ENCODE peak calls at places on chromosome 14, in four cellular contexts. One of them, this sample, is unnamed.
A peak's percentile ranks its signal among the peaks of the same experiment; 100 is the strongest.

GRCh38 chr14:68320495-68320894 is 472.4 kb downstream of the ZFP36L1 start:
- DNase-seq in endothelial cell: no peak
- DNase-seq in Calu3: no peak
- DNase-seq in BJ: no peak
- DNase-seq in this sample: no peak

GRCh38 chr14:36944307-36945010 is 227.9 kb downstream of the SLC25A21 start:
- DNase-seq in endothelial cell: no peak
- DNase-seq in Calu3: no peak
- DNase-seq in BJ: peak; percentile 28
- DNase-seq in this sample: no peak

GRCh38 chr14:66206554-66206953 is 279.6 kb upstream of the CCDC196 start:
- DNase-seq in endothelial cell: peak; percentile 8
- DNase-seq in Calu3: no peak
- DNase-seq in BJ: no peak
- DNase-seq in this sample: no peak

GRCh38 chr14:55277972-55278740 is 6.9 kb downstream of the FBXO34 start:
- DNase-seq in endothelial cell: no peak
- DNase-seq in Calu3: no peak
- DNase-seq in BJ: no peak
- DNase-seq in this sample: no peak

GRCh38 chr14:88599761-88600439 is 37.1 kb downstream of the ZC3H14 start:
- DNase-seq in endothelial cell: no peak
- DNase-seq in Calu3: no peak
- DNase-seq in BJ: no peak
- DNase-seq in this sample: no peak

GRCh38 chr14:30417121-30417520 is 141.8 kb upstream of the G2E3 start:
- DNase-seq in endothelial cell: no peak
- DNase-seq in Calu3: no peak
- DNase-seq in BJ: no peak
- DNase-seq in this sample: no peak

GRCh38 chr14:33210304-33210703 is 271.6 kb downstream of the NPAS3 start:
- DNase-seq in endothelial cell: peak; percentile 55
- DNase-seq in Calu3: no peak
- DNase-seq in BJ: no peak
- DNase-seq in this sample: no peak

GRCh38 chr14:92105073-92105844 is 1.1 kb downstream of the ATXN3 start:
- DNase-seq in endothelial cell: no peak
- DNase-seq in Calu3: no peak
- DNase-seq in BJ: no peak
- DNase-seq in this sample: no peak

GRCh38 chr14:78448483-78449094 is 278.4 kb downstream of the NRXN3 start:
- DNase-seq in endothelial cell: peak; percentile 73
- DNase-seq in Calu3: peak; percentile 68
- DNase-seq in BJ: no peak
- DNase-seq in this sample: no peak

GRCh38 chr14:35380794-35381193 is 23.8 kb downstream of the NFKBIA start:
- DNase-seq in endothelial cell: no peak
- DNase-seq in Calu3: no peak
- DNase-seq in BJ: no peak
- DNase-seq in this sample: no peak

GRCh38 chr14:100586520-100587247 is 533 bp downstream of the BEGAIN start:
- DNase-seq in endothelial cell: peak; percentile 39
- DNase-seq in Calu3: peak; percentile 52
- DNase-seq in BJ: no peak
- DNase-seq in this sample: no peak

GRCh38 chr14:90726656-90727055 is 89.6 kb downstream of the TTC7B start:
- DNase-seq in endothelial cell: no peak
- DNase-seq in Calu3: peak; percentile 53
- DNase-seq in BJ: peak; percentile 15
- DNase-seq in this sample: peak; percentile 84

GRCh38 chr14:102530828-102531478 is 21.4 kb upstream of the ANKRD9 start:
- DNase-seq in endothelial cell: no peak
- DNase-seq in Calu3: no peak
- DNase-seq in BJ: no peak
- DNase-seq in this sample: no peak

GRCh38 chr14:99393059-99393655 is 87.5 kb downstream of the SETD3 start:
- DNase-seq in endothelial cell: peak; percentile 63
- DNase-seq in Calu3: peak; percentile 63
- DNase-seq in BJ: no peak
- DNase-seq in this sample: no peak

GRCh38 chr14:50396636-50397460 is at the start of gene CDKL1:
- DNase-seq in endothelial cell: peak; percentile 70
- DNase-seq in Calu3: peak; percentile 63
- DNase-seq in BJ: no peak
- DNase-seq in this sample: peak; percentile 88

GRCh38 chr14:93337143-93337753 is 4.4 kb upstream of the BTBD7 start:
- DNase-seq in endothelial cell: no peak
- DNase-seq in Calu3: no peak
- DNase-seq in BJ: no peak
- DNase-seq in this sample: no peak

GRCh38 chr14:49970474-49971147 is 77.7 kb downstream of the ARF6 start:
- DNase-seq in endothelial cell: no peak
- DNase-seq in Calu3: peak; percentile 32
- DNase-seq in BJ: no peak
- DNase-seq in this sample: no peak

GRCh38 chr14:100476012-100476822 is 111.0 kb downstream of the BEGAIN start:
- DNase-seq in endothelial cell: no peak
- DNase-seq in Calu3: peak; percentile 71
- DNase-seq in BJ: peak; percentile 76
- DNase-seq in this sample: no peak

GRCh38 chr14:30874120-30874998 is at the start of gene COCH:
- DNase-seq in endothelial cell: peak; percentile 52
- DNase-seq in Calu3: peak; percentile 71
- DNase-seq in BJ: no peak
- DNase-seq in this sample: no peak

GRCh38 chr14:101557321-101557695 is 4.0 kb upstream of the DIO3 start:
- DNase-seq in endothelial cell: no peak
- DNase-seq in Calu3: no peak
- DNase-seq in BJ: no peak
- DNase-seq in this sample: no peak

GRCh38 chr14:70655110-70655826 is 13.6 kb downstream of the TTC9 start:
- DNase-seq in endothelial cell: peak; percentile 70
- DNase-seq in Calu3: peak; percentile 31
- DNase-seq in BJ: no peak
- DNase-seq in this sample: no peak

GRCh38 chr14:75282166-75282547 is 3.5 kb downstream of the FOS start:
- DNase-seq in endothelial cell: no peak
- DNase-seq in Calu3: no peak
- DNase-seq in BJ: no peak
- DNase-seq in this sample: no peak
- TF ChIP-seq CTCF in endothelial cell: no peak
- TF ChIP-seq CTCF in Calu3: no peak
- TF ChIP-seq CTCF in BJ: no peak
- TF ChIP-seq CTCF in this sample: no peak

DNA sequence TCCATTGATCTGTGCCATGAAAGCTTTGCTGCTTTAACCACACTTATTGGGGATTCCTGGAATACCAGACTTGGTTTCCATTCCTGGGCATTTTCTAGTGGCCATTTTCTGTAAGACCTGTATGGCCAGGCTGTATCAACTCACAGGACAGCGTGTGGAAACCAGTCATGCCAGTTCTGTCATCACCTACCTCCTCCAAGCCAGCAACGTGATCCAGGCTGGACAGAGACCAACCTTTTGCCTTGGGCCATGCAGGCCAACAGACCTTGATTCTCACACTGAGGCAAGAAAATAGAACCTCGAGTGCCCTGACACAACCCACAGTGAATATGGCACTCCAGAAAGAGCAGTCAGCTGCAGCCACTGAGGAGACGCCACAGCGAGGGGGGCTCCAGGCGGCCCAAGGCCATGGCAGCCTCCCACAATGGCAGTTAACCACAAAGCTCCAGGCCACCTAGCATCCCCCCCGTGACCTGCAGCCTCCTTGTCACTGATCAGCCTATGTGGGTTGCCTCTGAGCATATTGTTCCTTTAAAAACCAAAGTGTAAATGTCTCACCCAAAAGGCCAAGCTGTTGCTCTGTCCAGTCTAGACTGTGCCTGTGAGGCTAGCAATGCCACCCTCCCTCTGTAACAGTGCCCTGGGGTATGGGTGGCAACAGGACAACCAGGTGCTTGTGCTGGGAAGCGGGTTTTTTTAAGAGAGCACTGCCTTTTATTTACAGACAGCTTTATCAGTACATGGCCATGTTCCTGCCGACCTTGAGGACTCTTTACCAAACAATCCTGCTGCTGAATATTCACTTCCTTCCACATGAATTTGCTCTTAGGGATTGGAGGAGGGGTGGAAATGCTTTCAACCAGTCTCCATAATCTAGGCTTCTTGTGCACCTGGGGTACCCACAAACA is 168.7 kb upstream of the HIF1A start:
- DNase-seq in endothelial cell: no peak
- DNase-seq in Calu3: peak; percentile 69
- DNase-seq in BJ: no peak
- DNase-seq in this sample: no peak
- TF ChIP-seq CTCF in endothelial cell: no peak
- TF ChIP-seq CTCF in Calu3: no peak
- TF ChIP-seq CTCF in BJ: no peak
- TF ChIP-seq CTCF in this sample: no peak

GRCh38 chr14:22337938-22338337 is 251.1 kb downstream of the DAD1 start:
- DNase-seq in endothelial cell: no peak
- DNase-seq in Calu3: no peak
- DNase-seq in BJ: no peak
- DNase-seq in this sample: no peak

GRCh38 chr14:22336031-22336430 is 253.0 kb downstream of the DAD1 start:
- DNase-seq in endothelial cell: no peak
- DNase-seq in Calu3: no peak
- DNase-seq in BJ: no peak
- DNase-seq in this sample: no peak

GRCh38 chr14:22334627-22335026 is 254.4 kb downstream of the DAD1 start:
- DNase-seq in endothelial cell: no peak
- DNase-seq in Calu3: no peak
- DNase-seq in BJ: no peak
- DNase-seq in this sample: no peak

GRCh38 chr14:22338381-22338780 is 250.6 kb downstream of the DAD1 start:
- DNase-seq in endothelial cell: no peak
- DNase-seq in Calu3: no peak
- DNase-seq in BJ: no peak
- DNase-seq in this sample: no peak

DNA sequence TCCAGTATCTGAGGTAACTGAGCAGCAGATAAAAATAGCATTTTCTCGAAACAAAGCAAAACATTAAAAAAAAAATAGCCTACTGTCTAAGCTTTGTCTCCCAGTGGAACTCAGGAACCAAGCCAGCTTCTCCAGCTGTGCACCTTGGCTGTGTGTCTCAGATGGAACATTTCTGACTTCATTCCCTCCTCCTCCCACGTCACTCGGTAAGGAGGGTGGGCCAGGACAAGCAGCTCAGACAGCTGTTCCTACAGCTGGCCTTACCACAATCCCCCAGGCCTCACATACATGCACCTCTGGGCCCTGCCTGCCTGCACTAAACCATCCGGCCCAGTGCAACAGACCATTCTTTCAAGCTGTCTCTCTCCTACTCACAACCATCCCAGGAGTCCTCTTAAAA is 249.7 kb downstream of the DAD1 start:
- DNase-seq in endothelial cell: no peak
- DNase-seq in Calu3: no peak
- DNase-seq in BJ: no peak
- DNase-seq in this sample: no peak
- TF ChIP-seq CTCF in endothelial cell: no peak
- TF ChIP-seq CTCF in Calu3: no peak
- TF ChIP-seq CTCF in BJ: no peak
- TF ChIP-seq CTCF in this sample: no peak

DNA sequence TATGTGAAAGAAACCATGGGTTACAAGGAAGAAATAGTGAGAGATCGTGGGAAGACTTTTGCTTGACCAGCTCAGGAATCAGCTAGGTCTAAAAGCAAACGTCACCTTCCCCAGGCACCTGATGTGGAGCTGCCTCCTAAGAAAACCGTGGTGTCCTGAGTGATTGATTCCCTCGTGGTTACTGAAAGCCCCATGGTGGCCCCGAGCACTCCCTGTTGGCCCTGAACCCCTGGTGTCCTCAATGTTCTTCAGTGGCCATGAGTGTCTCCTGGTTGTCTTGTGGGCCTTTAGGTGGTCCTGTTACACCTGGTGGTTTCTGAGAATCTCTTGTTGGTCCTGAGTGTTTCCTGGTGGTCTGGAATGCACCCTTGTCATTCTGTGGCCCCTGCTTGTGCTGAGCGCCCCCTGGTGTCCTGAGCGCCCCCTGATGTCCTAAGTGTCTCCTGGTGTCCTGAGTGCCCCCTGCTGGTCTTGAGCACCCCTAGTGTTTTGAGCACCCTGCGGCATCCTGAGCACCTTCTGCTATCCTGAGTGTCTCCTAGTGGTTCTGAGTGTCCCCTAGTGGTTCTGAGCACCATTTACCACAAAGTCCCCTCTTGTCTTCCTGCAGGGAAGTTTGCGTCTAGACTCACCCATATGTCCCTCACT is 518.7 kb downstream of the TMEM121 start:
- DNase-seq in endothelial cell: no peak
- DNase-seq in Calu3: peak; percentile 67
- DNase-seq in BJ: no peak
- DNase-seq in this sample: no peak
- TF ChIP-seq CTCF in endothelial cell: no peak
- TF ChIP-seq CTCF in Calu3: peak; percentile 44
- TF ChIP-seq CTCF in BJ: no peak
- TF ChIP-seq CTCF in this sample: no peak

GRCh38 chr14:105026033-105026785 is 5.3 kb upstream of the CDCA4 start:
- DNase-seq in endothelial cell: no peak
- DNase-seq in Calu3: no peak
- DNase-seq in BJ: no peak
- DNase-seq in this sample: no peak
- TF ChIP-seq CTCF in endothelial cell: no peak
- TF ChIP-seq CTCF in Calu3: no peak
- TF ChIP-seq CTCF in BJ: no peak
- TF ChIP-seq CTCF in this sample: no peak

GRCh38 chr14:95994593-95994928 is 44.6 kb upstream of the C14orf132 start:
- DNase-seq in endothelial cell: no peak
- DNase-seq in Calu3: no peak
- DNase-seq in BJ: no peak
- DNase-seq in this sample: no peak

GRCh38 chr14:95998656-95999055 is 40.5 kb upstream of the C14orf132 start:
- DNase-seq in endothelial cell: no peak
- DNase-seq in Calu3: no peak
- DNase-seq in BJ: peak; percentile 1
- DNase-seq in this sample: no peak

DNA sequence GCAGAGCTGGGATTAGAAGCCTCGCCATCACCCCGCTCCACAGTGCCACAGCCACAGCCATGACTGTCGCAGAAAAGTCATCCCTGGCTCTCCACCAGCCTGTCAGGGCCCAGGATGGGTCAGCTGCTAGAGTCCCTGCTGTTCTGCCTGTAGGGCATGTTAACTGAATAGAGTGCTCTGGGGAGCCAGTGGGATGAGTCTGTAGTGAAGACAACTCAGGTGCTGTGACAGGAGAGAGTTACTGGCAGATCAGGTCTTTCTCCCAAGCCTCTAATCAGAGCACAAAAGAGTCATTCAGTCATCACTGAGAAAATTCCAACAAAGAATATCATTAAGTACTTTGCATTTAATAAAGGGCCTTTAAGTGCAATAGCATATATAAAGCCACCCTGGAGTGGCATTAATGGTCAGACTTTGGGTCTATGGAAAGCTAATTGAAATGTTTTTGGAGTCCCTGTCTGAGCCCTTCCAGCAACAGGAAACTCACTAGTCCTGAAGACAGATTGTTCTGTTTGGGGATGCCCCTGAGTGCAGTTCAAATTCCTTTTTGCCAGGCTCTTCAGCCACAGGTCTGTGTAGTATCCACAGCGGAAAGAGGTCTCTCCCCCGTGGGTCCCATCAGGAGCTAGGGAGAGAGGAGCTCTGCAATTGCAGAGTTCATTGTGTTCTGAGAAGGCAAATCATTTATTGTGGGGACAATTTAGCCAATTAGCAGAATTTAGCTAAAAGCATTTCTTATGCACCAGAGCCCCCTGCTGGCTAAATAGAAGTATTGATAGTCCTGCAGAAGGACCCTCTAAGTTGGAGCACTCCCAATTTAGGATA is 45.2 kb upstream of the C14orf132 start:
- DNase-seq in endothelial cell: peak; percentile 21
- DNase-seq in Calu3: peak; percentile 29
- DNase-seq in BJ: no peak
- DNase-seq in this sample: no peak
- TF ChIP-seq CTCF in endothelial cell: peak; percentile 92
- TF ChIP-seq CTCF in Calu3: peak; percentile 73
- TF ChIP-seq CTCF in BJ: peak; percentile 78
- TF ChIP-seq CTCF in this sample: peak; percentile 96

This sample was measured in osteocyte.